ENCODE peak calls at places on chromosomes 1 and 21, in ten cellular contexts. G is ovary; C is right lobe of liver; M is NCI-H1694 treated with DMSO at 0.1 percent for 48 hours; J is stimulated activated CD8-positive, alpha-beta memory T cell treated with anti-CD3 and anti-CD28 coated beads, Interleukin-4, amount 100 ng/mL, for 24 hours; H is H9; E is activated CD4-positive, alpha-beta T cell treated with anti-CD3 and anti-CD28 coated beads, Interleukin-2, amount 10 ng/mL, durations not matched to agents 7 days and 5 days; W is glutamatergic neuron; R is activated CD8-positive, alpha-beta memory T cell treated with anti-CD3 and anti-CD28 coated beads for 48 hours; B is astrocyte of the spinal cord. K is an unnamed sample.

GRCh38 chr1:246923900-246924299 is 7.8 kb downstream of the AHCTF1 start:
- DNase-seq in G (no peak), C (no peak), M (no peak), J (no peak), H (no peak), E (no peak), W (no peak), R (no peak), B (no peak), K (no peak)

GRCh38 chr21:18220498-18220897 is 24.1 kb upstream of the CHODL start:
- DNase-seq in G (no peak), C (no peak), M (no peak), J (no peak), H (no peak), E (no peak), W (no peak), R (no peak), B (no peak), K (no peak)

GRCh38 chr1:11280719-11281376 is 7.8 kb downstream of the UBIAD1 start:
- DNase-seq in G (no peak), C (no peak), M (no peak), J (no peak), H (no peak), E (peak; percentile 49), W (no peak), R (no peak), B (no peak), K (no peak)

GRCh38 chr21:45544449-45545235 is 2.4 kb upstream of the SLC19A1 start:
- DNase-seq in G (peak; percentile 23), C (no peak), M (no peak), J (no peak), H (peak; percentile 24), E (no peak), W (no peak), R (no peak), B (no peak), K (no peak)

GRCh38 chr1:39288735-39289465 is 84.4 kb downstream of the MACF1 start:
- DNase-seq in G (no peak), C (no peak), M (no peak), J (no peak), H (no peak), E (no peak), W (no peak), R (no peak), B (peak; percentile 35), K (peak; percentile 16)

GRCh38 chr1:156383023-156383422 is 14.0 kb downstream of the RHBG start:
- DNase-seq in G (no peak), C (peak; percentile 63), M (peak; percentile 90), J (peak; percentile 49), H (peak; percentile 90), E (peak; percentile 63), W (peak; percentile 87), R (no peak), B (peak; percentile 34), K (peak; percentile 52)

GRCh38 chr1:159200759-159201158 is 3.9 kb upstream of the ACKR1 start:
- DNase-seq in G (no peak), C (no peak), M (no peak), J (no peak), H (no peak), E (no peak), W (no peak), R (no peak), B (no peak), K (no peak)

GRCh38 chr1:156118175-156118868 is 3.8 kb downstream of the LMNA start:
- DNase-seq in G (peak; percentile 49), C (peak; percentile 82), M (no peak), J (no peak), H (no peak), E (no peak), W (no peak), R (no peak), B (no peak), K (peak; percentile 61)

GRCh38 chr1:235703516-235703915 is 53.9 kb upstream of the GNG4 start:
- DNase-seq in G (no peak), C (no peak), M (no peak), J (no peak), H (no peak), E (no peak), W (no peak), R (no peak), B (peak; percentile 54), K (no peak)

GRCh38 chr1:109782514-109782913 is 18.8 kb upstream of the EPS8L3 start:
- DNase-seq in G (peak; percentile 35), C (peak; percentile 17), M (no peak), J (no peak), H (peak; percentile 55), E (no peak), W (no peak), R (no peak), B (no peak), K (peak; percentile 27)

GRCh38 chr21:17742940-17743592 is 76.1 kb downstream of the C21orf91 start:
- DNase-seq in G (no peak), C (no peak), M (no peak), J (no peak), H (no peak), E (no peak), W (no peak), R (no peak), B (no peak), K (no peak)

GRCh38 chr1:34870395-34870794 is 10.8 kb upstream of the SMIM12 start:
- DNase-seq in G (no peak), C (no peak), M (no peak), J (no peak), H (no peak), E (peak; percentile 3), W (peak; percentile 69), R (no peak), B (no peak), K (no peak)

GRCh38 chr1:160642281-160642644 is 4.6 kb downstream of the SLAMF1 start:
- DNase-seq in G (no peak), C (no peak), M (no peak), J (no peak), H (no peak), E (no peak), W (no peak), R (no peak), B (no peak), K (no peak)

GRCh38 chr1:186183970-186184628 is 191.0 kb downstream of the TPR start:
- DNase-seq in G (no peak), C (no peak), M (no peak), J (no peak), H (no peak), E (no peak), W (no peak), R (no peak), B (peak; percentile 53), K (peak; percentile 50)

GRCh38 chr1:40102896-40103295 is 5.8 kb upstream of the PPT1 start:
- DNase-seq in G (no peak), C (no peak), M (no peak), J (no peak), H (no peak), E (no peak), W (no peak), R (no peak), B (no peak), K (no peak)